ENCODE peak calls at places on chromosomes 4 and X, in nine cellular contexts. B is Caco-2, J is WTC11, S is MM.1S, K is A549, Z is progenitor cell of endocrine pancreas, E is type B pancreatic cell, W is tibial artery, D is cardiac fibroblast. Y is an unnamed sample.
A peak's percentile ranks its signal among the peaks of the same experiment; 100 is the strongest.

GRCh38 chrX:153820601-153821000 is 9.7 kb downstream of the PDZD4 start:
- DNase-seq in K (no peak), W (no peak), D (no peak), J (no peak), Z (no peak), S (peak; percentile 10), B (no peak), E (no peak), Y (no peak)

GRCh38 chr4:113901994-113902787 is 77.3 kb downstream of the ARSJ start:
- DNase-seq in K (no peak), E (no peak), J (no peak), D (no peak), S (no peak), W (no peak), Z (peak; percentile 16), B (peak; percentile 57), Y (no peak)

GRCh38 chr4:181503800-181504364 is 739.3 kb upstream of the TENM3 start:
- DNase-seq in J (no peak), B (no peak), W (no peak), D (no peak), Z (no peak), K (no peak), E (no peak), S (no peak), Y (no peak)

GRCh38 chr4:73438582-73439215 is 2.7 kb downstream of the AFP start:
- DNase-seq in D (no peak), W (no peak), J (no peak), B (no peak), E (no peak), Z (no peak), K (no peak), S (no peak), Y (no peak)

GRCh38 chr4:64230709-64231310 is 178.4 kb downstream of the TECRL start:
- DNase-seq in E (no peak), S (peak; percentile 27), W (no peak), B (no peak), J (no peak), K (no peak), Z (no peak), D (peak; percentile 13), Y (no peak)

GRCh38 chr4:74755486-74755885 is 38.8 kb downstream of the BTC start:
- DNase-seq in K (no peak), D (peak; percentile 17), J (no peak), Z (no peak), W (no peak), B (no peak), S (no peak), E (no peak), Y (no peak)

GRCh38 chrX:120604359-120604782 is 470 bp downstream of the MCTS1 start:
- DNase-seq in K (peak; percentile 37), S (peak; percentile 29), E (no peak), D (peak; percentile 74), Z (no peak), W (no peak), J (no peak), B (peak; percentile 29), Y (peak; percentile 32)

GRCh38 chrX:134377537-134377936 is 82.4 kb upstream of the HPRT1 start:
- DNase-seq in J (no peak), E (no peak), Z (no peak), W (no peak), B (peak; percentile 33), D (peak; percentile 62), K (no peak), S (peak; percentile 64), Y (no peak)

GRCh38 chrX:53262918-53263394 is 18.4 kb downstream of the IQSEC2 start:
- DNase-seq in W (no peak), Z (no peak), E (no peak), B (no peak), K (peak; percentile 61), S (no peak), D (peak; percentile 33), J (no peak), Y (no peak)

GRCh38 chr4:67746797-67747495 is 7.2 kb downstream of the GNRHR start:
- DNase-seq in Z (no peak), W (no peak), J (no peak), K (no peak), B (no peak), E (no peak), S (peak; percentile 48), D (peak; percentile 60), Y (peak; percentile 18)

GRCh38 chrX:68710870-68711576 is 63.6 kb downstream of the STARD8 start:
- DNase-seq in J (peak; percentile 65), S (no peak), W (no peak), B (peak; percentile 63), E (no peak), K (peak; percentile 73), D (peak; percentile 64), Z (peak; percentile 45), Y (peak; percentile 55)

GRCh38 chr4:142493255-142493976 is 352.7 kb downstream of the INPP4B start:
- DNase-seq in B (no peak), J (no peak), W (no peak), E (no peak), S (no peak), K (no peak), Z (no peak), D (no peak), Y (no peak)

GRCh38 chr4:16524911-16525574 is 298.8 kb upstream of the TAPT1 start:
- DNase-seq in D (peak; percentile 93), Z (no peak), W (no peak), J (no peak), B (no peak), S (no peak), K (no peak), E (no peak), Y (no peak)

GRCh38 chr4:6701371-6701770 is 7.7 kb downstream of the S100P start:
- DNase-seq in J (peak; percentile 86), W (no peak), Z (no peak), B (no peak), S (no peak), K (no peak), E (no peak), D (no peak), Y (peak; percentile 25)

GRCh38 chr4:137531951-137532868 is at the start of gene PCDH18:
- DNase-seq in S (peak; percentile 84), K (no peak), E (peak; percentile 79), Z (peak; percentile 20), W (peak; percentile 97), B (peak; percentile 43), J (peak; percentile 77), D (peak; percentile 99), Y (no peak)

GRCh38 chr4:107319386-107319785 is 283.3 kb upstream of the DKK2 start:
- DNase-seq in W (no peak), S (no peak), B (no peak), K (no peak), D (no peak), J (no peak), Z (no peak), E (no peak), Y (no peak)

GRCh38 chr4:110484767-110485166 is 8.8 kb downstream of the ENPEP start:
- DNase-seq in W (no peak), S (no peak), J (no peak), K (no peak), D (peak; percentile 80), B (no peak), Z (no peak), E (no peak), Y (no peak)

GRCh38 chr4:88841635-88842034 is 144.0 kb upstream of the NAP1L5 start:
- DNase-seq in S (no peak), W (no peak), J (no peak), E (no peak), K (no peak), Z (no peak), B (no peak), D (no peak), Y (no peak)

GRCh38 chr4:159010563-159011260 is 92.2 kb upstream of the RAPGEF2 start:
- DNase-seq in S (no peak), B (no peak), Z (no peak), J (no peak), W (peak; percentile 80), E (no peak), K (no peak), D (peak; percentile 91), Y (no peak)

GRCh38 chr4:151408380-151408629 is 671 bp upstream of the FHIP1A start:
- DNase-seq in K (no peak), Z (no peak), B (no peak), W (no peak), J (no peak), D (no peak), S (no peak), E (no peak), Y (no peak)

GRCh38 chrX:1387141-1387776 is 4.7 kb downstream of the SLC25A6 start:
- DNase-seq in K (no peak), J (peak; percentile 7), W (peak; percentile 64), S (no peak), D (no peak), E (no peak), B (peak; percentile 26), Z (no peak), Y (no peak)

GRCh38 chr4:83340692-83341343 is 6.2 kb upstream of the HPSE start:
- DNase-seq in J (no peak), B (no peak), D (no peak), Z (no peak), E (no peak), W (no peak), K (no peak), S (peak; percentile 87), Y (no peak)

GRCh38 chr4:154642361-154642760 is 29.9 kb upstream of the FGG start:
- DNase-seq in E (no peak), K (no peak), D (no peak), J (no peak), S (no peak), B (no peak), Z (no peak), W (no peak), Y (no peak)
- TF ChIP-seq CTCF in E (no peak), K (no peak), D (no peak), J (no peak), S (no peak), B (no peak), Z (no peak), W (no peak), Y (no peak)

GRCh38 chrX:105191878-105192277 is 28.6 kb downstream of the TEX13A start:
- DNase-seq in Z (no peak), E (no peak), B (peak; percentile 41), S (peak; percentile 15), K (no peak), W (no peak), D (peak; percentile 7), J (peak; percentile 35), Y (peak; percentile 6)
- TF ChIP-seq CTCF in Z (peak; percentile 60), E (peak; percentile 65), B (peak; percentile 43), S (peak; percentile 48), K (no peak), W (no peak), D (peak; percentile 64), J (no peak), Y (no peak)

DNA sequence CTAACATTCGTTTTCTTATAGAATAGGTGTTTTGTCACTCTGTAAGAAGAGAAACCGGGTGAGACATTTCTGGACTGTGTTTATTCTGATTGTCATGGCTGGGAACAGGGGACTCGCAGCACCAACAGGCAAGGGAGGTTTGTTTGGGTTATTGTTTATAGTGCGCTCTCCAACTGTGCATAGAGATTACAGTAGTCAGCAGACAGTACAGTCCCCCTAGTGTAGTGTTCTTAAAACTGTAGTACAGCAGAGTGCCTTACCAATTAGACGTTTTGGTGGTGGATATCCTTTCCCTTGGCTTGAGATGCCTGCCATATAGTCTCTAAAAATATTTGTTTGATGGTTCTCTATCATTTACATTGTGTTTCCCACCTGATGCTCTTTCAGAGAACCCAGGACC is 782 bp upstream of the RNF150 start:
- DNase-seq in E (no peak), B (no peak), S (no peak), D (peak; percentile 8), Z (no peak), W (no peak), K (no peak), J (no peak), Y (no peak)
- TF ChIP-seq CTCF in E (no peak), B (no peak), S (no peak), D (peak; percentile 15), Z (no peak), W (no peak), K (no peak), J (no peak), Y (no peak)

GRCh38 chr4:144185086-144185485 is 44.6 kb upstream of the GYPA start:
- DNase-seq in S (no peak), B (no peak), W (no peak), J (no peak), E (no peak), D (no peak), K (no peak), Z (no peak), Y (no peak)
- TF ChIP-seq CTCF in S (no peak), B (no peak), W (no peak), J (no peak), E (no peak), D (no peak), K (no peak), Z (no peak), Y (no peak)